ENCODE peak calls at places on chromosomes 5 and 9, in seven cellular contexts. X, R, N, A, W, J and Z are unnamed samples.

GRCh38 chr9:114209151-114209550 is 53.8 kb downstream of the COL27A1 start:
- DNase-seq in J (no peak), W (no peak), A (no peak), N (no peak), X (no peak), R (no peak), Z (no peak)

GRCh38 chr9:81162361-81162760 is 527.0 kb downstream of the TLE1 start:
- DNase-seq in J (no peak), A (no peak), X (no peak), N (no peak), R (no peak), W (no peak), Z (no peak)

GRCh38 chr9:106107716-106108115 is 413.4 kb downstream of the TMEM38B start:
- DNase-seq in R (no peak), N (no peak), X (no peak), W (no peak), J (no peak), A (no peak), Z (no peak)

GRCh38 chr5:34905564-34905963 is 9.7 kb downstream of the RAD1 start:
- DNase-seq in W (no peak), X (peak; percentile 23), A (no peak), R (no peak), J (no peak), N (peak; percentile 8), Z (peak; percentile 33)

GRCh38 chr9:7980691-7981289 is 181.2 kb upstream of the DMAC1 start:
- DNase-seq in J (no peak), X (no peak), N (no peak), R (no peak), A (no peak), W (no peak), Z (no peak)

GRCh38 chr9:7186175-7186574 is 428.4 kb downstream of the KDM4C start:
- DNase-seq in A (no peak), J (no peak), R (no peak), W (peak; percentile 57), N (no peak), X (no peak), Z (peak; percentile 21)

GRCh38 chr5:77774981-77775772 is 962 bp downstream of the TBCA start:
- DNase-seq in R (no peak), A (no peak), J (no peak), N (no peak), W (peak; percentile 65), X (no peak), Z (no peak)

GRCh38 chr5:149280124-149280523 is 8.5 kb downstream of the AFAP1L1 start:
- DNase-seq in W (no peak), J (no peak), A (no peak), X (no peak), R (no peak), N (no peak), Z (no peak)

GRCh38 chr5:115843444-115844130 is 1.9 kb downstream of the AP3S1 start:
- DNase-seq in W (no peak), A (no peak), X (no peak), R (no peak), J (no peak), N (no peak), Z (no peak)

GRCh38 chr9:129863059-129863690 is 27.9 kb downstream of the USP20 start:
- DNase-seq in N (peak; percentile 96), W (no peak), J (no peak), X (peak; percentile 79), A (peak; percentile 34), R (no peak), Z (peak; percentile 62)

GRCh38 chr5:139806726-139807646 is 11.4 kb downstream of the PSD2 start:
- DNase-seq in X (no peak), N (no peak), W (no peak), J (no peak), R (no peak), A (no peak), Z (no peak)

GRCh38 chr5:130479045-130479804 is 575.0 kb downstream of the CHSY3 start:
- DNase-seq in R (no peak), A (no peak), W (no peak), J (no peak), X (no peak), N (no peak), Z (no peak)

GRCh38 chr9:119951090-119951489 is 581.9 kb upstream of the BRINP1 start:
- DNase-seq in J (no peak), X (peak; percentile 51), W (no peak), R (no peak), N (peak; percentile 97), A (no peak), Z (peak; percentile 34)

GRCh38 chr5:19018822-19019221 is 969.2 kb downstream of the CDH18 start:
- DNase-seq in W (no peak), A (no peak), N (no peak), J (peak; percentile 5), R (no peak), X (peak; percentile 9), Z (no peak)

GRCh38 chr9:133604214-133604613 is 5.0 kb downstream of the FAM163B start:
- DNase-seq in X (no peak), J (peak; percentile 60), W (no peak), N (no peak), A (no peak), R (no peak), Z (peak; percentile 13)
- TF ChIP-seq CTCF in X (no peak), J (no peak), W (no peak), N (no peak), A (no peak), R (no peak), Z (no peak)

DNA sequence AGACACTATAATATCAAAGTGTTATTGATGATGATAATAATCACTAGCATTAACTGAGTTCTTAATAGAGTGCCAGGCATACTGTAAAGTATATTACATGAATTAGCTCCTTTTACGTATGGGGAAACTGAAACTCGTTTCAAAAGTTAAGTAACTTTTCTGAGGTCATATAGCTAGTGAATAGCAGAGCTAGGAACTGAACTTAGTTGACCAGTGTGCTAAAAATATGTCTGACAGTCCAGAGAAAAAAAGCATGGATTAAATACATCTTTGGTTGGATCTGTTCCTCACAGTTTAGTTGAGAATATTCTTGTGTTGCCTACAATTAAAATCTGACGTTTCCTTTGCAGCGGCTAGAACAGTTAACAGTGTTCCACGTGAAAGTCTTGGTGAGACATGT is 18.4 kb upstream of the CATSPER3 start:
- DNase-seq in A (no peak), N (no peak), J (no peak), R (no peak), X (no peak), W (no peak), Z (no peak)
- TF ChIP-seq CTCF in A (no peak), N (no peak), J (no peak), R (no peak), X (no peak), W (no peak), Z (no peak)

DNA sequence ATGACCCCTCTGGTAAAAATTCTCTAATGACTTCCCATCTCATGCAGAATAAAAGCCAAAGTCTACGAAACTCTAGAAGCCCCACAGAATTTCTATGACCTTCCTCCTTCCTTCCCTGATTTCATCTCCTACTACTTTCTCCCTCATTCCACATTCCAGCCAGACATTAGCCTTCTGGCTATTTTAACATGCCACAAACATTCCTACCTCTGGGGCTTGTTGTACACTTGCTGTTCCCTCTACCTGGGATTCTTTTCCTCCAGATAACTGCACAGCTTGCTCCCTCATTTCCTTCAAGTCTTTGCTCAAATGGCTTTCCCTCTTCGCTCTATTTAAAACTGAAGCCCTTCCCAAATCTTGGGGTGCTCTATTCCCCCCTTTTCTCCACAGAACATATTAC is 60.1 kb downstream of the FBXW11 start:
- DNase-seq in J (no peak), A (no peak), R (no peak), N (no peak), W (no peak), X (no peak), Z (no peak)
- TF ChIP-seq CTCF in J (no peak), A (no peak), R (no peak), N (no peak), W (no peak), X (no peak), Z (no peak)

GRCh38 chr5:63217422-63217821 is 638.8 kb downstream of the LRRC70 start:
- DNase-seq in W (no peak), X (no peak), J (no peak), R (no peak), A (no peak), N (no peak), Z (no peak)

GRCh38 chr5:63220244-63220643 is 641.6 kb downstream of the LRRC70 start:
- DNase-seq in R (no peak), N (no peak), W (no peak), X (no peak), J (no peak), A (no peak), Z (no peak)
- TF ChIP-seq CTCF in R (no peak), N (no peak), W (no peak), X (no peak), J (no peak), A (no peak), Z (no peak)